ENCODE peak calls at places on chromosomes 6 and 20, in five cellular contexts. One of them, this sample, is unnamed.

GRCh38 chr6:150787429-150787828 is 78.1 kb upstream of the MTHFD1L start:
- DNase-seq in CD4-positive, CD25-positive, alpha-beta regulatory T cell: no peak
- DNase-seq in SK-MEL-5: no peak
- DNase-seq in PC-9: no peak
- DNase-seq in putamen: no peak
- DNase-seq in this sample: no peak

GRCh38 chr6:40171343-40171742 is 237.1 kb upstream of the MOCS1 start:
- DNase-seq in CD4-positive, CD25-positive, alpha-beta regulatory T cell: no peak
- DNase-seq in PC-9: no peak
- DNase-seq in putamen: no peak
- DNase-seq in SK-MEL-5: no peak
- DNase-seq in this sample: no peak

GRCh38 chr6:9482030-9482731 is 932.7 kb downstream of the TFAP2A start:
- DNase-seq in SK-MEL-5: peak
- DNase-seq in putamen: no peak
- DNase-seq in PC-9: peak
- DNase-seq in CD4-positive, CD25-positive, alpha-beta regulatory T cell: no peak
- DNase-seq in this sample: peak

GRCh38 chr6:366389-366788 is 25.2 kb upstream of the IRF4 start:
- DNase-seq in CD4-positive, CD25-positive, alpha-beta regulatory T cell: no peak
- DNase-seq in putamen: no peak
- DNase-seq in SK-MEL-5: no peak
- DNase-seq in PC-9: no peak
- DNase-seq in this sample: no peak

GRCh38 chr20:57769756-57770155 is 59.9 kb upstream of the PMEPA1 start:
- DNase-seq in CD4-positive, CD25-positive, alpha-beta regulatory T cell: no peak
- DNase-seq in PC-9: no peak
- DNase-seq in SK-MEL-5: no peak
- DNase-seq in putamen: no peak
- DNase-seq in this sample: no peak

GRCh38 chr6:47031656-47032055 is 10.5 kb downstream of the ADGRF1 start:
- DNase-seq in putamen: no peak
- DNase-seq in SK-MEL-5: no peak
- DNase-seq in PC-9: no peak
- DNase-seq in CD4-positive, CD25-positive, alpha-beta regulatory T cell: no peak
- DNase-seq in this sample: no peak

GRCh38 chr6:149508485-149508884 is 23.7 kb upstream of the ZC3H12D start:
- DNase-seq in SK-MEL-5: no peak
- DNase-seq in PC-9: no peak
- DNase-seq in CD4-positive, CD25-positive, alpha-beta regulatory T cell: peak
- DNase-seq in putamen: no peak
- DNase-seq in this sample: no peak

GRCh38 chr6:23533311-23533710 is 592.7 kb upstream of the NRSN1 start:
- DNase-seq in putamen: no peak
- DNase-seq in SK-MEL-5: no peak
- DNase-seq in CD4-positive, CD25-positive, alpha-beta regulatory T cell: no peak
- DNase-seq in PC-9: peak
- DNase-seq in this sample: no peak

GRCh38 chr20:41173161-41173721 is 35.9 kb downstream of the PLCG1 start:
- DNase-seq in PC-9: peak
- DNase-seq in CD4-positive, CD25-positive, alpha-beta regulatory T cell: peak
- DNase-seq in SK-MEL-5: peak
- DNase-seq in putamen: peak
- DNase-seq in this sample: peak

GRCh38 chr6:9233686-9234085 is 798.3 kb upstream of the SLC35B3 start:
- DNase-seq in SK-MEL-5: no peak
- DNase-seq in CD4-positive, CD25-positive, alpha-beta regulatory T cell: no peak
- DNase-seq in putamen: no peak
- DNase-seq in PC-9: no peak
- DNase-seq in this sample: no peak

GRCh38 chr6:73231986-73232391 is 6.7 kb upstream of the KHDC1L start:
- DNase-seq in SK-MEL-5: no peak
- DNase-seq in putamen: no peak
- DNase-seq in CD4-positive, CD25-positive, alpha-beta regulatory T cell: no peak
- DNase-seq in PC-9: no peak
- DNase-seq in this sample: no peak

GRCh38 chr20:21184810-21185209 is 58.9 kb downstream of the KIZ start:
- DNase-seq in PC-9: no peak
- DNase-seq in CD4-positive, CD25-positive, alpha-beta regulatory T cell: no peak
- DNase-seq in SK-MEL-5: no peak
- DNase-seq in putamen: no peak
- DNase-seq in this sample: no peak

GRCh38 chr6:32110632-32111031 is 1.5 kb upstream of the TNXB start:
- DNase-seq in SK-MEL-5: no peak
- DNase-seq in PC-9: no peak
- DNase-seq in CD4-positive, CD25-positive, alpha-beta regulatory T cell: no peak
- DNase-seq in putamen: no peak
- DNase-seq in this sample: no peak

GRCh38 chr20:59811681-59812171 is 121.7 kb downstream of the SYCP2 start:
- DNase-seq in PC-9: no peak
- DNase-seq in CD4-positive, CD25-positive, alpha-beta regulatory T cell: no peak
- DNase-seq in SK-MEL-5: no peak
- DNase-seq in putamen: no peak
- DNase-seq in this sample: no peak

GRCh38 chr6:5199203-5200101 is 61.3 kb downstream of the LYRM4 start:
- DNase-seq in putamen: no peak
- DNase-seq in PC-9: no peak
- DNase-seq in SK-MEL-5: no peak
- DNase-seq in CD4-positive, CD25-positive, alpha-beta regulatory T cell: no peak
- DNase-seq in this sample: no peak

GRCh38 chr6:108945686-108946158 is 97.5 kb downstream of the ARMC2 start:
- DNase-seq in CD4-positive, CD25-positive, alpha-beta regulatory T cell: no peak
- DNase-seq in putamen: peak
- DNase-seq in SK-MEL-5: no peak
- DNase-seq in PC-9: no peak
- DNase-seq in this sample: no peak

GRCh38 chr20:40592891-40593290 is 96.1 kb downstream of the MAFB start:
- DNase-seq in PC-9: no peak
- DNase-seq in putamen: no peak
- DNase-seq in CD4-positive, CD25-positive, alpha-beta regulatory T cell: no peak
- DNase-seq in SK-MEL-5: no peak
- DNase-seq in this sample: no peak

GRCh38 chr6:28269492-28269891 is 2.5 kb downstream of the ZSCAN26 start:
- DNase-seq in SK-MEL-5: no peak
- DNase-seq in putamen: no peak
- DNase-seq in CD4-positive, CD25-positive, alpha-beta regulatory T cell: no peak
- DNase-seq in PC-9: no peak
- DNase-seq in this sample: peak

This sample was measured in lung microvascular endothelial cell.